ENCODE peak calls at places on chromosomes 2 and 18, in five cellular contexts. R is H9, I is neuronal stem cell, P is mesendoderm, D is IMR-90. A is an unnamed sample.

GRCh38 chr2:48471048-48471474 is 58.9 kb upstream of the STON1 start:
- DNase-seq in R (no peak), I (peak), P (peak), D (peak), A (peak)

GRCh38 chr18:34128436-34128835 is 96.3 kb downstream of the NOL4 start:
- DNase-seq in R (no peak), I (no peak), P (no peak), D (peak), A (peak)

GRCh38 chr2:128617661-128618060 is 299.0 kb upstream of the HS6ST1 start:
- DNase-seq in R (no peak), I (no peak), P (no peak), D (no peak), A (no peak)

GRCh38 chr2:57443985-57444501 is 602.6 kb upstream of the VRK2 start:
- DNase-seq in R (no peak), I (no peak), P (no peak), D (no peak), A (peak)

GRCh38 chr2:3784731-3785130 is 81.4 kb downstream of the DCDC2C start:
- DNase-seq in R (no peak), I (no peak), P (peak), D (peak), A (no peak)

GRCh38 chr2:189153608-189154007 is 26.0 kb downstream of the COL5A2 start:
- DNase-seq in R (no peak), I (no peak), P (no peak), D (peak), A (no peak)

GRCh38 chr2:63661076-63661475 is 72.3 kb downstream of the MDH1 start:
- DNase-seq in R (no peak), I (no peak), P (peak), D (peak), A (no peak)

GRCh38 chr18:63236417-63236816 is 83.2 kb downstream of the BCL2 start:
- DNase-seq in R (no peak), I (no peak), P (no peak), D (no peak), A (peak)

GRCh38 chr2:71005271-71006202 is 10.9 kb upstream of the TEX261 start:
- DNase-seq in R (no peak), I (no peak), P (no peak), D (no peak), A (no peak)

GRCh38 chr2:25331686-25332365 is 9.9 kb downstream of the DNMT3A start:
- DNase-seq in R (no peak), I (no peak), P (no peak), D (peak), A (no peak)

GRCh38 chr2:165793779-165794519 is at the start of gene GALNT3:
- DNase-seq in R (peak), I (peak), P (peak), D (no peak), A (peak)

GRCh38 chr2:64625352-64626145 is 28.2 kb downstream of the SERTAD2 start:
- DNase-seq in R (peak), I (no peak), P (peak), D (no peak), A (no peak)

GRCh38 chr18:45753251-45753650 is 29.3 kb downstream of the SLC14A1 start:
- DNase-seq in R (no peak), I (no peak), P (no peak), D (peak), A (no peak)

GRCh38 chr18:45748531-45748930 is 24.6 kb downstream of the SLC14A1 start:
- DNase-seq in R (no peak), I (no peak), P (no peak), D (peak), A (no peak)

GRCh38 chr18:45745817-45746461 is 22.0 kb downstream of the SLC14A1 start:
- DNase-seq in R (no peak), I (no peak), P (no peak), D (no peak), A (no peak)

GRCh38 chr18:45752681-45753080 is 28.7 kb downstream of the SLC14A1 start:
- DNase-seq in R (no peak), I (no peak), P (no peak), D (no peak), A (peak)

GRCh38 chr18:45749918-45750689 is 26.1 kb downstream of the SLC14A1 start:
- DNase-seq in R (no peak), I (no peak), P (no peak), D (peak), A (no peak)
- H3K27ac ChIP-seq in R (no peak), I (no peak), P (no peak), D (peak), A (no peak)

GRCh38 chr2:59590802-59591201 is 962.7 kb downstream of the BCL11A start:
- DNase-seq in R (no peak), I (no peak), P (no peak), D (no peak), A (no peak)

GRCh38 chr2:59589881-59590280 is 963.6 kb downstream of the BCL11A start:
- DNase-seq in R (no peak), I (peak), P (no peak), D (no peak), A (no peak)

GRCh38 chr2:59594671-59595222 is 958.7 kb downstream of the BCL11A start:
- DNase-seq in R (no peak), I (no peak), P (no peak), D (no peak), A (no peak)
- H3K4me2 ChIP-seq in R (no peak), I (no peak), P (no peak), D (no peak), A (no peak)

DNA sequence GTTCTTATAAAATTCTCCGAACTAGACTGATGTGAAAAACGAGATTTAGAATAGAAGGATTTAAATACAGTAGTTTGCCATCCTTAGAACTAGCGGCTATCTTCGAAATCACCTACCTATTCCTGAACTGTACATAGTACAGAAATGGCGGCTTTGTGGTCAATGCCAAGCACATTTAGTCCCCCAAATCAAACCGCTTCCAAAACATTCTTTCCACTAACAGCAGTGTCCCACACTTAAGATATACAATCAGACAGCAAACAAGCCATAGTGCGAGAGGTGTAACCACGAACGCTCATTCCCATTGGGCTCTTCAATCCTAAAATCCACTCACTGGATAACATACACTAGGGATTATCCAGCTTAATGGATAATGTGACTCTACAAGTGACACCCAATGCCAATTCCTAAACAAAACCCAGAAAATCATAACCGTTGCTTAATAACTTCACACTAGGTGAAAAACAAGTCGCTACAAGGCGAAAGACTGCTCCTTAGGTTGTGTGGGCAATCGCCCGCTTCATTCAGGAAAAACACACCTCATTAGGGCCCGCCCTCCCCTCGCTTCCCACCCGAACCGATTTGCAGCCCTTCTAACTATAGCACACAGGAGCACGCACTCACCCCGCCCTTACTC is 2.0 kb downstream of the XPO1 start:
- DNase-seq in R (no peak), I (no peak), P (no peak), D (peak), A (no peak)
- H2BK5ac ChIP-seq in R (peak), I (no peak), P (no peak), D (peak), A (no peak)

DNA sequence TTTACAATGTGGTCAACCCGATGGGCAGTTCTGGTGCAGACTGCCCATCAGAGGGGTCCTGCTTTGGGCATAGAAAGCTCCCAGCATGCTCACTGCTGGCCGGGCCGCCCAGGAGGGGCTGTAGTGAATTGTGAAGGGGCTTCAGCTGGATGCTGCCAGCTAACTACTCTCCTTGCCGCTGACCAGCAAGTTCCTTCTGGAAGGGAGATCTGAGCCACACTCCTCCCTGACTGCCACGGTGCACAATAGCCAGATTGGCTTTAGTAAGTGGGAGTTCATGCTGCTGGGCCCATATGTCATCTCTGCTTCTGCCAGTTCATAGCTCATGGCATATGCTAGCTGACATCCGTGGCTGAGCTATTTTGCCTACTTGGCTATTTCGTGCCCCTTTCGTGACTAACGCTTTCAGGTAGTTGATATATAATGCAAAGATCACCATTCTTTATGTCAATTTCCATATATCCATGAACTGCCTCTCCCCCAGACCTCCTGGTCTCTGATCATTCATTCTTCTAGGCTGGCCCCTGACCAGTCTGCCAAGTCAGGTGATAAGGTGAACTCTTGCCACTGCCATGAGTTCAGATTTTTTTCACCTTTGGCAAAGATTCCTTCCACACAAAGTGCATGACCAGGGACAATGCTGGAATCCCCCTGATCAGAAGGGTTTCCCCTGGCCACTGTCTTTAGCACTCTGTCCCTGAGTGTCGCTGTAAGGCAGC is 51.7 kb upstream of the ROCK2 start:
- DNase-seq in R (no peak), I (no peak), P (no peak), D (no peak), A (no peak)
- H3K27ac ChIP-seq in R (no peak), I (no peak), P (no peak), D (no peak), A (no peak)

GRCh38 chr2:100413586-100413985 is 3.9 kb downstream of the CHST10 start:
- DNase-seq in R (no peak), I (no peak), P (peak), D (no peak), A (no peak)

GRCh38 chr2:100416939-100417744 is at the start of gene CHST10:
- DNase-seq in R (peak), I (peak), P (peak), D (peak), A (peak)

GRCh38 chr2:100416397-100416938 is 1.0 kb downstream of the CHST10 start:
- DNase-seq in R (no peak), I (no peak), P (no peak), D (no peak), A (no peak)

GRCh38 chr2:100418563-100418962 is 1.1 kb upstream of the CHST10 start:
- DNase-seq in R (no peak), I (no peak), P (no peak), D (no peak), A (no peak)

GRCh38 chr2:100417745-100418090 is 250 bp upstream of the CHST10 start:
- DNase-seq in R (no peak), I (no peak), P (no peak), D (no peak), A (no peak)
- H3K4me2 ChIP-seq in R (peak), I (peak), P (peak), D (peak), A (peak)

A was measured in trophoblast cell.